ENCODE peak calls at places on chromosome 7, in ten cellular contexts. N, A, I, O, F, R, K, M, G and L are unnamed samples.

GRCh38 chr7:85573346-85573745 is 386.5 kb upstream of the SEMA3D start:
- DNase-seq in N (no peak), A (no peak), I (no peak), O (no peak), F (no peak), R (no peak), K (no peak), M (no peak), G (no peak), L (no peak)

GRCh38 chr7:129115676-129116075 is 28.8 kb upstream of the TSPAN33 start:
- DNase-seq in N (no peak), A (no peak), I (no peak), O (no peak), F (no peak), R (no peak), K (no peak), M (no peak), G (no peak), L (no peak)

GRCh38 chr7:130697791-130698190 is 11.4 kb upstream of the TSGA13 start:
- DNase-seq in N (no peak), A (no peak), I (no peak), O (no peak), F (no peak), R (no peak), K (no peak), M (no peak), G (no peak), L (no peak)

GRCh38 chr7:39407139-39407538 is 159.1 kb upstream of the YAE1 start:
- DNase-seq in N (no peak), A (no peak), I (no peak), O (no peak), F (no peak), R (no peak), K (no peak), M (no peak), G (no peak), L (no peak)

GRCh38 chr7:139573871-139574270 is 50.4 kb downstream of the CLEC2L start:
- DNase-seq in N (no peak), A (no peak), I (no peak), O (no peak), F (peak), R (no peak), K (no peak), M (no peak), G (peak), L (no peak)

GRCh38 chr7:90678986-90679385 is 82.9 kb downstream of the CDK14 start:
- DNase-seq in N (no peak), A (no peak), I (no peak), O (no peak), F (no peak), R (no peak), K (no peak), M (no peak), G (no peak), L (no peak)

GRCh38 chr7:44057849-44058758 is 7.3 kb downstream of the PGAM2 start:
- DNase-seq in N (no peak), A (no peak), I (no peak), O (no peak), F (peak), R (no peak), K (peak), M (no peak), G (peak), L (peak)

GRCh38 chr7:115009139-115009538 is 87.2 kb downstream of the MDFIC start:
- DNase-seq in N (peak), A (no peak), I (peak), O (no peak), F (no peak), R (no peak), K (no peak), M (no peak), G (no peak), L (no peak)

GRCh38 chr7:18496336-18496700 is 769 bp downstream of the HDAC9 start:
- DNase-seq in N (no peak), A (no peak), I (no peak), O (no peak), F (no peak), R (no peak), K (no peak), M (no peak), G (no peak), L (no peak)

GRCh38 chr7:22578048-22578770 is 78.2 kb upstream of the STEAP1B start:
- DNase-seq in N (peak), A (no peak), I (no peak), O (no peak), F (no peak), R (no peak), K (no peak), M (no peak), G (no peak), L (no peak)

GRCh38 chr7:127909424-127910152 is 121.6 kb downstream of the LRRC4 start:
- DNase-seq in N (no peak), A (no peak), I (no peak), O (no peak), F (no peak), R (no peak), K (no peak), M (no peak), G (no peak), L (no peak)

GRCh38 chr7:153399554-153399940 is 640.0 kb downstream of the ACTR3B start:
- DNase-seq in N (no peak), A (no peak), I (no peak), O (no peak), F (no peak), R (no peak), K (no peak), M (no peak), G (no peak), L (no peak)

GRCh38 chr7:156456503-156457115 is 184.0 kb upstream of the RNF32 start:
- DNase-seq in N (no peak), A (no peak), I (no peak), O (peak), F (no peak), R (no peak), K (peak), M (no peak), G (no peak), L (no peak)

GRCh38 chr7:42893341-42894242 is 18.3 kb downstream of the C7orf25 start:
- DNase-seq in N (no peak), A (no peak), I (no peak), O (peak), F (no peak), R (no peak), K (no peak), M (no peak), G (no peak), L (no peak)

GRCh38 chr7:62361-63116 is 129.8 kb upstream of the FAM20C start:
- DNase-seq in N (no peak), A (no peak), I (no peak), O (no peak), F (no peak), R (peak), K (peak), M (no peak), G (no peak), L (no peak)

GRCh38 chr7:99926351-99926750 is 3.1 kb downstream of the GJC3 start:
- DNase-seq in N (no peak), A (no peak), I (no peak), O (no peak), F (no peak), R (no peak), K (no peak), M (no peak), G (no peak), L (no peak)

GRCh38 chr7:94423865-94424264 is 29.2 kb downstream of the COL1A2 start:
- DNase-seq in N (peak), A (no peak), I (no peak), O (no peak), F (no peak), R (no peak), K (no peak), M (no peak), G (no peak), L (no peak)

GRCh38 chr7:157016352-157017041 is 6.0 kb upstream of the MNX1 start:
- DNase-seq in N (no peak), A (no peak), I (no peak), O (peak), F (no peak), R (no peak), K (no peak), M (no peak), G (no peak), L (no peak)

GRCh38 chr7:155418941-155419755 is 38.8 kb upstream of the EN2 start:
- DNase-seq in N (no peak), A (no peak), I (no peak), O (no peak), F (no peak), R (no peak), K (no peak), M (no peak), G (no peak), L (no peak)

GRCh38 chr7:151138541-151138910 is 29.0 kb downstream of the GBX1 start:
- DNase-seq in N (no peak), A (no peak), I (no peak), O (peak), F (no peak), R (no peak), K (peak), M (no peak), G (no peak), L (no peak)

GRCh38 chr7:25803117-25803887 is 348.7 kb upstream of the NFE2L3 start:
- DNase-seq in N (no peak), A (no peak), I (no peak), O (no peak), F (no peak), R (no peak), K (no peak), M (no peak), G (no peak), L (no peak)
- H3K27ac ChIP-seq in N (no peak), A (no peak), I (no peak), O (no peak), F (no peak), R (no peak), K (peak), M (no peak), G (peak), L (no peak)

GRCh38 chr7:66927348-66927948 is 6.4 kb downstream of the TMEM248 start:
- DNase-seq in N (no peak), A (no peak), I (no peak), O (no peak), F (no peak), R (no peak), K (no peak), M (no peak), G (no peak), L (no peak)
- H3K27ac ChIP-seq in N (no peak), A (no peak), I (no peak), O (no peak), F (no peak), R (no peak), K (no peak), M (no peak), G (no peak), L (no peak)

GRCh38 chr7:23597064-23597907 is at the start of gene CCDC126:
- DNase-seq in N (peak), A (peak), I (peak), O (peak), F (peak), R (peak), K (peak), M (peak), G (peak), L (peak)
- H3K27ac ChIP-seq in N (peak), A (peak), I (peak), O (peak), F (peak), R (peak), K (peak), M (peak), G (peak), L (peak)

DNA sequence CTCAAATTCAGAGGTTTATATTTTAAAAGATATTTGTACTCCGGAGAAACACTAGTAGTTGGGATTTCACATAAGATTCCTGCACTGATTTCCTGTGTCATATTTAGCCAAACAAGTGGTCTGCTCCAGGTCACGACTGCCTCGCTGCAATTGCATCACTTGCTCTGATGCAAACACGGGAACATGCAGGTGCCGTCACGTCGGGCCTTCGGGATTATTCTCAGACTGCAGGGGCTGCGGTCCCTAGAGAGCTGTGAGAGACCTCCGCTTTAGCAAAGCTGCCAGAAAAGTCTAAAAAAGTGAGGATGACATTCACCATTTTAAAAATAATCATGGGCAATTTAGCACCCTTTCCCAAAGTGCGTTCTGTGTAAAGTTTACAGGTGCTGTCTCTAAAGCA is 93.5 kb upstream of the DDC start:
- DNase-seq in N (no peak), A (no peak), I (no peak), O (peak), F (peak), R (no peak), K (no peak), M (no peak), G (peak), L (no peak)
- H3K27ac ChIP-seq in N (no peak), A (no peak), I (no peak), O (no peak), F (no peak), R (peak), K (peak), M (no peak), G (peak), L (no peak)

DNA sequence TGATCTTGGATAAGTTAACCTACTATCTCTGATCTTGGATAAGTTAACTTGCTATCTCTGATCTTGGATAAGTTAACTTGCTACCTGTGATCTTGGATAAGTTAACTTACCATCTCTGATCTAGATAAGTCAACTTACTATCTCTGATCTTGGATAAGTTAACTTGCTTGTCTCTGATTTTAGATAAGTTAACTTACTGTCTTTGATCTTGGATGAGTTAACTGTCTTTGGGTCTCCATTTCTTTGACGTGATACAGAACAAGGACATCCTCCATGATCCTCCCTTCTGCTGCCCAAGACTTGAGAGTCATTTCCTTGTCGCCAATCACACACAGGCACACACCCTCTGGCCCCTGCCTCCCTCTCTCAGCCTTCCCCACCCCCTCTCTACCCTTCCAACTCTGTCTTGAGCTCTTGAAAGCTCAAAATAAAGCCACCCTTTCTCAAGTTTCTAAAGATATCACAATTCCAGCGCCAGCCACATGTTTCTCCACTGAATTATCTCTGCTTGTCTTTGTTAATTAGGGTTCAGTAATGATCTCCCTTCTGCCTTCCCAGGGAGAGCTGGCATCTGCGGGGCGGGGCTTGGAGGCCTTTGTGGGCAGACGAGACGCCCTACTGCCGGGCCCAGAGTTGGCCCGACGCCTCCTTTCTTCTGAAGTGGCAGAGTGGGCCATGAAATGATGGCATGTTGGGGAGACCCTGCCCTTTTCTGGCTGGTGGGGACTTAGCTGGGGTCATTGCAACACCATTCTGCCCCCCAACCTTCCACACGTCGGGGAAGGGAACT is 85.0 kb upstream of the GTF2I start:
- DNase-seq in N (no peak), A (no peak), I (no peak), O (no peak), F (no peak), R (no peak), K (peak), M (no peak), G (no peak), L (no peak)
- H3K27ac ChIP-seq in N (no peak), A (peak), I (no peak), O (no peak), F (no peak), R (no peak), K (no peak), M (no peak), G (no peak), L (no peak)

DNA sequence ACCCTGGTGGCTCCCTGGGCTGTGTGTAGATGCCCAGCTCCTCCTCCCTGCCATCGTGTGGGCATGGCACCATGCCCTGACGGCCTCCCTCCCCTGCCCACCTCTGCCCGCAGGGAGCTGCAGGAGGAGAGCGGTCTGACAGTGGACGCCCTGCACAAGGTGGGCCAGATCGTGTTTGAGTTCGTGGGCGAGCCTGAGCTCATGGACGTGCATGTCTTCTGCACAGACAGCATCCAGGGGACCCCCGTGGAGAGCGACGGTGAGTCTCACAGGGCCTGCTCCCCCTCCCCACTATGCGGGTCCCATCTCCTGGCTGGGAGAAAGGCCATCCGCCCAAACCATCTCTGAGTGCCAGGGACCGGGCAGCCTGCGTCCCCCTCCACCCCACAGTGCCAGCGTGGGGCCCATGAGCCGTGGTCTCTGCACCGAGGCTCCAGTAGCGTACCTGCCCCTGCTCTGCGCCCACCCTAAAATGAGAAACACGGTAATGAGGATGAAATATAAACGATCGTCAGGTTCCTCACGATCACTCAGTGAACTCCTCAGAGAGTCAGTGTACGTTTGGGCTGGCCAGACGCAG is 7.8 kb downstream of the NUDT1 start:
- DNase-seq in N (no peak), A (no peak), I (no peak), O (no peak), F (no peak), R (no peak), K (no peak), M (no peak), G (no peak), L (no peak)
- H3K27ac ChIP-seq in N (peak), A (no peak), I (no peak), O (no peak), F (no peak), R (no peak), K (no peak), M (no peak), G (peak), L (peak)

GRCh38 chr7:16644157-16644556 is 1.4 kb downstream of the ANKMY2 start:
- DNase-seq in N (no peak), A (no peak), I (no peak), O (no peak), F (no peak), R (no peak), K (no peak), M (no peak), G (no peak), L (no peak)
- H3K27ac ChIP-seq in N (no peak), A (peak), I (peak), O (no peak), F (no peak), R (peak), K (peak), M (peak), G (peak), L (no peak)

GRCh38 chr7:132377043-132377442 is 199.2 kb downstream of the PLXNA4 start:
- DNase-seq in N (no peak), A (no peak), I (no peak), O (no peak), F (no peak), R (no peak), K (no peak), M (no peak), G (no peak), L (no peak)

GRCh38 chr7:132379292-132379691 is 197.0 kb downstream of the PLXNA4 start:
- DNase-seq in N (no peak), A (no peak), I (no peak), O (no peak), F (no peak), R (no peak), K (no peak), M (no peak), G (no peak), L (no peak)

GRCh38 chr7:132381742-132382472 is 194.4 kb downstream of the PLXNA4 start:
- DNase-seq in N (peak), A (no peak), I (no peak), O (peak), F (no peak), R (no peak), K (no peak), M (no peak), G (no peak), L (no peak)

GRCh38 chr7:132377703-132378584 is 198.3 kb downstream of the PLXNA4 start:
- DNase-seq in N (no peak), A (no peak), I (no peak), O (no peak), F (no peak), R (no peak), K (no peak), M (no peak), G (no peak), L (no peak)

DNA sequence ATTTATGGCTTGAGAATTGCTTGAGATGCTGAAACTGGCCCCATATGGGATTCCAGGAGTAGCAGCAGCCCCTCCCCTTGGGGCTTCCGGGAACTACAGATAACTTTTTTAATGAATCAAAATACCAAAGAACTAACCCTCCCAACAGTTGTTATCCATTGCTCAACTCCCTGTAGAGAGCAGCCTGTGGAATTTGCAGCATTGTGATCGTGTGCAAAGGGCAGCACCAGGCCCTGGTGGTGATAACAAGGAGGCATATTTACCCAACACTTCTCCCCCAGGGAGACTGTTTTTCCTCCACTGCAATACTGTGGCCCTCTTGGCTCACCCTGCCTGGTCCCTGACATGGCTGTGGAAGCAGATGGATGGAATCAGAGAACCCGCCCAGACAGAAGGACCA is 196.2 kb downstream of the PLXNA4 start:
- DNase-seq in N (no peak), A (no peak), I (no peak), O (peak), F (no peak), R (no peak), K (no peak), M (no peak), G (peak), L (no peak)
- H3K27ac ChIP-seq in N (no peak), A (no peak), I (no peak), O (no peak), F (no peak), R (no peak), K (no peak), M (no peak), G (peak), L (no peak)

GRCh38 chr7:32158076-32158475 is 87.9 kb upstream of the PDE1C start:
- DNase-seq in N (peak), A (no peak), I (no peak), O (no peak), F (no peak), R (peak), K (no peak), M (no peak), G (no peak), L (no peak)
- H3K27ac ChIP-seq in N (peak), A (no peak), I (no peak), O (no peak), F (no peak), R (peak), K (no peak), M (no peak), G (no peak), L (no peak)

DNA sequence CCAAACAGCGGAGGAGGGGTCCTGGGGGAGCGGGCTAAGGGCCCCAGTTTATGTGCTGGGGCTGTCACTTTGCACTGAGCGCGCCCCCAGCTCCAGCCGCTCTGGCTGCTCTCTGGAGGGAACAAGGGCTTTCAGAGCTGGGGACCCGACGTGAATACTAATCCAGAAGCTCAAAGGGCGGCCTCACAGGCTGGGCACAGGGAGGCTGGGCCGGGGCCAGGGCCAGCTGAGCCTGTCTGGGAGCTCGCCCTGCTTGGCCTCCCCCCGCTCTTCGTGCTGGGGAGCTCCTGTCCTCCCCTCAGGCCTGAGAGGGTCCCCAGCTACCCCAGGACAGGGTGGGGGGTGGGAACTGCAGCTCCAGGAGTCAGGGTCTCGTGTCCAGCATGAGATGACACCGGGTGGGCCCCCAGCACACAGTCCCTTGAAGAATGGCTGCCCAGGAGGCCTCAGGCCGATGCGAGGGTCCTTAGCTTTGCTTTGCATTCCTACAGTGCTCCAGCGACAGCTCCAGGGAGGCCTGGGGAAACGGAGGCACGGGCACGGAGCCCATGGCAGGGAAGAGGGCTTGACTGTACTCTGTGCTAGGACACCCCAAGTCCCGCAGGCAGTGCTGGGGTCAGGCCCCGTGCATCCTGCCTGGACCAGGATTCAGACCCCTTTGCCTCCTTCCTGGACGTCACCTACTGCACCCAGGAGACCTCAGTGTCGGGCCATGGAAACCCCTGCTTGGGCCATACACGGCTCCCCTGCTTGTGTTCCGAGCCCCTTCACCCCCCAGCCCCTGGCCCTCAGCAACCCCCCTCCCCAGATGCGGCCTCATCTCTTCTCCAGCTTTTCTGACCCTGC is 5.8 kb upstream of the AMZ1 start:
- DNase-seq in N (no peak), A (no peak), I (no peak), O (no peak), F (no peak), R (no peak), K (no peak), M (no peak), G (no peak), L (no peak)
- H3K27ac ChIP-seq in N (no peak), A (no peak), I (no peak), O (no peak), F (no peak), R (no peak), K (no peak), M (no peak), G (no peak), L (no peak)